ENCODE peak calls at places on chromosomes 4 and X, in ten cellular contexts. S is activated gamma-delta T cell treated with anti-CD3 and anti-CD28 coated beads, Interleukin-2, amount 50 U/mL, for 16 hours; P is effector CD4-positive, alpha-beta T cell; D is nephron progenitor cell; A is RPMI8226; W is stimulated activated CD4-positive, alpha-beta T cell treated with anti-CD3 and anti-CD28 coated beads, Interleukin-12 subunit alpha, Interleukin-12 subunit beta, amount 100 ng/mL, for 24 hours; I is ACHN; U is caudate nucleus; K is GM06990; L is head of caudate nucleus. Q is an unnamed sample.
A peak's percentile ranks its signal among the peaks of the same experiment; 100 is the strongest.

GRCh38 chr4:84878541-84878940 is 87.9 kb downstream of the WDFY3 start:
- DNase-seq in S (no peak), P (no peak), D (no peak), A (no peak), W (no peak), I (no peak), U (no peak), K (no peak), L (no peak), Q (no peak)

GRCh38 chrX:2710041-2710471 is 19.0 kb downstream of the CD99 start:
- DNase-seq in S (no peak), P (peak; percentile 32), D (no peak), A (no peak), W (no peak), I (peak; percentile 20), U (no peak), K (no peak), L (no peak), Q (no peak)

GRCh38 chrX:1435241-1435900 is 17.3 kb downstream of the ASMTL start:
- DNase-seq in S (no peak), P (no peak), D (no peak), A (no peak), W (no peak), I (no peak), U (no peak), K (no peak), L (no peak), Q (no peak)

GRCh38 chrX:16838202-16839066 is 31.7 kb downstream of the RBBP7 start:
- DNase-seq in S (no peak), P (no peak), D (peak; percentile 52), A (no peak), W (no peak), I (peak; percentile 45), U (peak; percentile 13), K (no peak), L (no peak), Q (no peak)

GRCh38 chr4:46404961-46405360 is 15.0 kb upstream of the GABRA2 start:
- DNase-seq in S (no peak), P (no peak), D (peak; percentile 37), A (no peak), W (no peak), I (no peak), U (no peak), K (no peak), L (no peak), Q (peak; percentile 24)

GRCh38 chrX:65575024-65575423 is 40.4 kb upstream of the LAS1L start:
- DNase-seq in S (no peak), P (no peak), D (no peak), A (no peak), W (no peak), I (no peak), U (no peak), K (no peak), L (no peak), Q (no peak)

GRCh38 chr4:159201168-159201567 is 98.3 kb downstream of the RAPGEF2 start:
- DNase-seq in S (no peak), P (no peak), D (no peak), A (no peak), W (no peak), I (no peak), U (no peak), K (no peak), L (no peak), Q (no peak)

GRCh38 chrX:102516314-102516936 is at the start of gene TMSB15A:
- DNase-seq in S (no peak), P (peak; percentile 31), D (peak; percentile 81), A (peak; percentile 5), W (peak; percentile 19), I (peak; percentile 19), U (peak; percentile 34), K (peak; percentile 20), L (peak; percentile 43), Q (no peak)

GRCh38 chr4:171813195-171813955 is at the start of gene GALNTL6:
- DNase-seq in S (no peak), P (no peak), D (peak; percentile 61), A (peak; percentile 33), W (no peak), I (peak; percentile 1), U (no peak), K (peak; percentile 12), L (peak; percentile 20), Q (no peak)

GRCh38 chr4:64940698-64941097 is 531.4 kb upstream of the TECRL start:
- DNase-seq in S (no peak), P (no peak), D (no peak), A (no peak), W (no peak), I (no peak), U (no peak), K (no peak), L (no peak), Q (no peak)

GRCh38 chrX:40646489-40647306 is 663 bp downstream of the CXorf38 start:
- DNase-seq in S (peak; percentile 9), P (peak; percentile 15), D (peak; percentile 18), A (peak; percentile 40), W (peak; percentile 0), I (peak; percentile 9), U (no peak), K (peak; percentile 66), L (peak; percentile 18), Q (no peak)

GRCh38 chrX:44953734-44954502 is 80.9 kb downstream of the KDM6A start:
- DNase-seq in S (no peak), P (no peak), D (peak; percentile 33), A (no peak), W (no peak), I (no peak), U (no peak), K (no peak), L (no peak), Q (no peak)

GRCh38 chrX:154029439-154029838 is 9.7 kb upstream of the IRAK1 start:
- DNase-seq in S (no peak), P (no peak), D (no peak), A (no peak), W (no peak), I (no peak), U (no peak), K (no peak), L (no peak), Q (no peak)

GRCh38 chrX:140292961-140293360 is 211.9 kb downstream of the SOX3 start:
- DNase-seq in S (no peak), P (no peak), D (no peak), A (no peak), W (no peak), I (no peak), U (no peak), K (no peak), L (no peak), Q (no peak)

GRCh38 chrX:52078133-52078532 is 9.2 kb upstream of the MAGED4B start:
- DNase-seq in S (no peak), P (no peak), D (no peak), A (no peak), W (no peak), I (no peak), U (no peak), K (no peak), L (no peak), Q (no peak)

GRCh38 chr4:40057540-40058091 is 966 bp downstream of the N4BP2 start:
- DNase-seq in S (peak; percentile 49), P (peak; percentile 58), D (peak; percentile 44), A (peak; percentile 77), W (peak; percentile 45), I (peak; percentile 94), U (peak; percentile 94), K (peak; percentile 66), L (peak; percentile 88), Q (peak; percentile 87)

GRCh38 chrX:9352683-9353430 is 112.0 kb upstream of the TBL1X start:
- DNase-seq in S (peak; percentile 37), P (no peak), D (no peak), A (peak; percentile 88), W (no peak), I (no peak), U (no peak), K (peak; percentile 62), L (peak; percentile 66), Q (no peak)

GRCh38 chr4:151436093-151436518 is 27.1 kb downstream of the FHIP1A start:
- DNase-seq in S (no peak), P (no peak), D (no peak), A (no peak), W (no peak), I (no peak), U (no peak), K (no peak), L (no peak), Q (peak; percentile 13)

GRCh38 chr4:24651266-24651665 is 66.9 kb upstream of the DHX15 start:
- DNase-seq in S (no peak), P (no peak), D (no peak), A (no peak), W (no peak), I (no peak), U (peak; percentile 21), K (no peak), L (no peak), Q (no peak)

GRCh38 chr4:7905461-7905915 is 34.2 kb downstream of the AFAP1 start:
- DNase-seq in S (no peak), P (no peak), D (no peak), A (no peak), W (no peak), I (no peak), U (no peak), K (no peak), L (no peak), Q (no peak)

GRCh38 chr4:125313497-125313896 is 1.3 kb upstream of the FAT4 start:
- DNase-seq in S (no peak), P (no peak), D (peak; percentile 44), A (peak; percentile 72), W (no peak), I (peak; percentile 80), U (peak; percentile 51), K (peak; percentile 25), L (no peak), Q (peak; percentile 83)